ENCODE peak calls at places on chromosomes 7 and 10, in five cellular contexts. J is D341Med; P is NCI-H1436; T is stimulated activated naive CD4-positive, alpha-beta T cell; V is activated T-cell treated with anti-CD3 and anti-CD28 coated beads for 24 hours. F is an unnamed sample.

GRCh38 chr7:132882714-132883428 is 199.0 kb downstream of the CHCHD3 start:
- DNase-seq in T (no peak), P (no peak), V (peak; percentile 13), J (no peak), F (no peak)

GRCh38 chr10:114917927-114918672 is 19.9 kb upstream of the TRUB1 start:
- DNase-seq in P (no peak), T (no peak), V (no peak), J (no peak), F (no peak)

GRCh38 chr7:14720792-14721191 is 181.8 kb downstream of the DGKB start:
- DNase-seq in T (no peak), P (no peak), V (no peak), J (no peak), F (peak; percentile 15)

GRCh38 chr10:131847241-131847783 is 53.5 kb upstream of the PPP2R2D start:
- DNase-seq in T (no peak), J (no peak), P (no peak), V (no peak), F (no peak)

GRCh38 chr7:75905785-75906604 is 9.0 kb upstream of the POR start:
- DNase-seq in P (peak; percentile 62), J (peak; percentile 47), V (no peak), T (no peak), F (no peak)

GRCh38 chr7:48429117-48429516 is 257.9 kb downstream of the ABCA13 start:
- DNase-seq in V (no peak), T (no peak), P (no peak), J (no peak), F (no peak)

GRCh38 chr7:145497911-145498525 is 618.6 kb upstream of the CNTNAP2 start:
- DNase-seq in J (no peak), P (no peak), T (no peak), V (no peak), F (no peak)

GRCh38 chr7:127946081-127946480 is 85.2 kb downstream of the LRRC4 start:
- DNase-seq in T (no peak), V (no peak), J (no peak), P (no peak), F (no peak)

GRCh38 chr7:132472463-132473120 is 103.7 kb downstream of the PLXNA4 start:
- DNase-seq in P (no peak), T (no peak), V (no peak), J (no peak), F (no peak)

GRCh38 chr10:119113805-119114732 is 10.2 kb downstream of the DENND10 start:
- DNase-seq in V (no peak), P (no peak), J (no peak), T (no peak), F (no peak)

GRCh38 chr10:47261121-47261520 is 38.9 kb upstream of the GDF10 start:
- DNase-seq in J (no peak), T (peak; percentile 64), V (peak; percentile 32), P (no peak), F (no peak)

GRCh38 chr7:102106625-102107024 is 180.0 kb upstream of the SH2B2 start:
- DNase-seq in P (no peak), T (no peak), J (no peak), V (no peak), F (no peak)